ENCODE peak calls at places on chromosome 21, in five cellular contexts. One of them, this sample, is unnamed.
A peak's percentile ranks its signal among the peaks of the same experiment; 100 is the strongest.

GRCh38 chr21:45914321-45914845 is 67.2 kb upstream of the COL6A1 start:
- DNase-seq in NAMALWA: no peak
- DNase-seq in stimulated activated CD8-positive, alpha-beta memory T cell treated with anti-CD3 and anti-CD28 coated beads, Interleukin-4, amount 100 ng/mL, for 1 hour: no peak
- DNase-seq in heart right ventricle: no peak
- DNase-seq in uterus: no peak
- DNase-seq in this sample: no peak

GRCh38 chr21:43826623-43826974 is 37.2 kb downstream of the RRP1 start:
- DNase-seq in uterus: no peak
- DNase-seq in heart right ventricle: no peak
- DNase-seq in NAMALWA: no peak
- DNase-seq in stimulated activated CD8-positive, alpha-beta memory T cell treated with anti-CD3 and anti-CD28 coated beads, Interleukin-4, amount 100 ng/mL, for 1 hour: no peak
- DNase-seq in this sample: no peak

GRCh38 chr21:36297938-36298572 is 21.9 kb upstream of the MORC3 start:
- DNase-seq in stimulated activated CD8-positive, alpha-beta memory T cell treated with anti-CD3 and anti-CD28 coated beads, Interleukin-4, amount 100 ng/mL, for 1 hour: peak; percentile 48
- DNase-seq in heart right ventricle: no peak
- DNase-seq in NAMALWA: peak; percentile 85
- DNase-seq in uterus: peak; percentile 23
- DNase-seq in this sample: no peak

GRCh38 chr21:44049182-44049581 is 37.1 kb downstream of the TRAPPC10 start:
- DNase-seq in uterus: no peak
- DNase-seq in heart right ventricle: no peak
- DNase-seq in NAMALWA: no peak
- DNase-seq in stimulated activated CD8-positive, alpha-beta memory T cell treated with anti-CD3 and anti-CD28 coated beads, Interleukin-4, amount 100 ng/mL, for 1 hour: no peak
- DNase-seq in this sample: no peak

GRCh38 chr21:26769613-26770188 is 75.5 kb downstream of the ADAMTS1 start:
- DNase-seq in stimulated activated CD8-positive, alpha-beta memory T cell treated with anti-CD3 and anti-CD28 coated beads, Interleukin-4, amount 100 ng/mL, for 1 hour: no peak
- DNase-seq in heart right ventricle: no peak
- DNase-seq in NAMALWA: peak; percentile 44
- DNase-seq in uterus: peak; percentile 32
- DNase-seq in this sample: peak; percentile 13

GRCh38 chr21:38325216-38325615 is 68.4 kb downstream of the KCNJ15 start:
- DNase-seq in uterus: no peak
- DNase-seq in stimulated activated CD8-positive, alpha-beta memory T cell treated with anti-CD3 and anti-CD28 coated beads, Interleukin-4, amount 100 ng/mL, for 1 hour: no peak
- DNase-seq in heart right ventricle: no peak
- DNase-seq in NAMALWA: no peak
- DNase-seq in this sample: no peak

GRCh38 chr21:46118305-46118870 is 20.5 kb downstream of the COL6A2 start:
- DNase-seq in uterus: peak; percentile 15
- DNase-seq in stimulated activated CD8-positive, alpha-beta memory T cell treated with anti-CD3 and anti-CD28 coated beads, Interleukin-4, amount 100 ng/mL, for 1 hour: no peak
- DNase-seq in NAMALWA: no peak
- DNase-seq in heart right ventricle: no peak
- DNase-seq in this sample: no peak

GRCh38 chr21:33643658-33644311 is 1.5 kb downstream of the ITSN1 start:
- DNase-seq in stimulated activated CD8-positive, alpha-beta memory T cell treated with anti-CD3 and anti-CD28 coated beads, Interleukin-4, amount 100 ng/mL, for 1 hour: no peak
- DNase-seq in NAMALWA: no peak
- DNase-seq in heart right ventricle: no peak
- DNase-seq in uterus: no peak
- DNase-seq in this sample: no peak

GRCh38 chr21:41706678-41707077 is 60.2 kb downstream of the RIPK4 start:
- DNase-seq in heart right ventricle: no peak
- DNase-seq in uterus: no peak
- DNase-seq in stimulated activated CD8-positive, alpha-beta memory T cell treated with anti-CD3 and anti-CD28 coated beads, Interleukin-4, amount 100 ng/mL, for 1 hour: no peak
- DNase-seq in NAMALWA: no peak
- DNase-seq in this sample: no peak

GRCh38 chr21:42381347-42381984 is 14.4 kb downstream of the TMPRSS3 start:
- DNase-seq in heart right ventricle: no peak
- DNase-seq in uterus: no peak
- DNase-seq in NAMALWA: peak; percentile 58
- DNase-seq in stimulated activated CD8-positive, alpha-beta memory T cell treated with anti-CD3 and anti-CD28 coated beads, Interleukin-4, amount 100 ng/mL, for 1 hour: no peak
- DNase-seq in this sample: no peak

GRCh38 chr21:41636636-41637625 is 129.0 kb upstream of the TMPRSS2 start:
- DNase-seq in uterus: no peak
- DNase-seq in heart right ventricle: no peak
- DNase-seq in stimulated activated CD8-positive, alpha-beta memory T cell treated with anti-CD3 and anti-CD28 coated beads, Interleukin-4, amount 100 ng/mL, for 1 hour: no peak
- DNase-seq in NAMALWA: no peak
- DNase-seq in this sample: no peak

GRCh38 chr21:33789697-33790096 is 125.9 kb downstream of the ATP5PO start:
- DNase-seq in heart right ventricle: no peak
- DNase-seq in stimulated activated CD8-positive, alpha-beta memory T cell treated with anti-CD3 and anti-CD28 coated beads, Interleukin-4, amount 100 ng/mL, for 1 hour: no peak
- DNase-seq in uterus: no peak
- DNase-seq in NAMALWA: no peak
- DNase-seq in this sample: no peak

GRCh38 chr21:42388740-42389448 is 7.0 kb downstream of the TMPRSS3 start:
- DNase-seq in uterus: no peak
- DNase-seq in NAMALWA: no peak
- DNase-seq in stimulated activated CD8-positive, alpha-beta memory T cell treated with anti-CD3 and anti-CD28 coated beads, Interleukin-4, amount 100 ng/mL, for 1 hour: no peak
- DNase-seq in heart right ventricle: no peak
- DNase-seq in this sample: no peak

GRCh38 chr21:46187251-46187650 is 3.0 kb upstream of the SPATC1L start:
- DNase-seq in NAMALWA: no peak
- DNase-seq in stimulated activated CD8-positive, alpha-beta memory T cell treated with anti-CD3 and anti-CD28 coated beads, Interleukin-4, amount 100 ng/mL, for 1 hour: no peak
- DNase-seq in uterus: no peak
- DNase-seq in heart right ventricle: no peak
- DNase-seq in this sample: no peak

GRCh38 chr21:45004481-45005263 is 64.8 kb downstream of the SLX9 start:
- DNase-seq in uterus: no peak
- DNase-seq in NAMALWA: no peak
- DNase-seq in stimulated activated CD8-positive, alpha-beta memory T cell treated with anti-CD3 and anti-CD28 coated beads, Interleukin-4, amount 100 ng/mL, for 1 hour: no peak
- DNase-seq in heart right ventricle: peak; percentile 10
- DNase-seq in this sample: no peak

GRCh38 chr21:18318156-18318555 is 73.5 kb downstream of the CHODL start:
- DNase-seq in uterus: no peak
- DNase-seq in NAMALWA: peak; percentile 4
- DNase-seq in heart right ventricle: no peak
- DNase-seq in stimulated activated CD8-positive, alpha-beta memory T cell treated with anti-CD3 and anti-CD28 coated beads, Interleukin-4, amount 100 ng/mL, for 1 hour: no peak
- DNase-seq in this sample: no peak

GRCh38 chr21:31196724-31197123 is 147.3 kb downstream of the TIAM1 start:
- DNase-seq in heart right ventricle: no peak
- DNase-seq in uterus: no peak
- DNase-seq in NAMALWA: no peak
- DNase-seq in stimulated activated CD8-positive, alpha-beta memory T cell treated with anti-CD3 and anti-CD28 coated beads, Interleukin-4, amount 100 ng/mL, for 1 hour: no peak
- DNase-seq in this sample: no peak

GRCh38 chr21:46639489-46640386 is 4.3 kb downstream of the PRMT2 start:
- DNase-seq in heart right ventricle: no peak
- DNase-seq in stimulated activated CD8-positive, alpha-beta memory T cell treated with anti-CD3 and anti-CD28 coated beads, Interleukin-4, amount 100 ng/mL, for 1 hour: no peak
- DNase-seq in NAMALWA: no peak
- DNase-seq in uterus: no peak
- DNase-seq in this sample: no peak

GRCh38 chr21:37266515-37267221 is 466 bp downstream of the VPS26C start:
- DNase-seq in NAMALWA: peak; percentile 72
- DNase-seq in uterus: no peak
- DNase-seq in stimulated activated CD8-positive, alpha-beta memory T cell treated with anti-CD3 and anti-CD28 coated beads, Interleukin-4, amount 100 ng/mL, for 1 hour: no peak
- DNase-seq in heart right ventricle: peak; percentile 53
- DNase-seq in this sample: no peak

GRCh38 chr21:14591277-14591876 is 45.3 kb upstream of the SAMSN1 start:
- DNase-seq in stimulated activated CD8-positive, alpha-beta memory T cell treated with anti-CD3 and anti-CD28 coated beads, Interleukin-4, amount 100 ng/mL, for 1 hour: no peak
- DNase-seq in heart right ventricle: no peak
- DNase-seq in uterus: no peak
- DNase-seq in NAMALWA: no peak
- DNase-seq in this sample: no peak

GRCh38 chr21:39010629-39011404 is 172.4 kb downstream of the PSMG1 start:
- DNase-seq in uterus: no peak
- DNase-seq in stimulated activated CD8-positive, alpha-beta memory T cell treated with anti-CD3 and anti-CD28 coated beads, Interleukin-4, amount 100 ng/mL, for 1 hour: no peak
- DNase-seq in heart right ventricle: no peak
- DNase-seq in NAMALWA: no peak
- DNase-seq in this sample: no peak

GRCh38 chr21:42291003-42291750 is 24.0 kb downstream of the TFF3 start:
- DNase-seq in NAMALWA: no peak
- DNase-seq in uterus: no peak
- DNase-seq in heart right ventricle: no peak
- DNase-seq in stimulated activated CD8-positive, alpha-beta memory T cell treated with anti-CD3 and anti-CD28 coated beads, Interleukin-4, amount 100 ng/mL, for 1 hour: no peak
- DNase-seq in this sample: no peak

GRCh38 chr21:45015469-45015860 is 58.9 kb upstream of the ADARB1 start:
- DNase-seq in stimulated activated CD8-positive, alpha-beta memory T cell treated with anti-CD3 and anti-CD28 coated beads, Interleukin-4, amount 100 ng/mL, for 1 hour: no peak
- DNase-seq in heart right ventricle: peak; percentile 4
- DNase-seq in uterus: peak; percentile 10
- DNase-seq in NAMALWA: no peak
- DNase-seq in this sample: no peak

GRCh38 chr21:41610042-41610839 is 102.3 kb upstream of the TMPRSS2 start:
- DNase-seq in uterus: no peak
- DNase-seq in NAMALWA: peak; percentile 45
- DNase-seq in heart right ventricle: peak; percentile 32
- DNase-seq in stimulated activated CD8-positive, alpha-beta memory T cell treated with anti-CD3 and anti-CD28 coated beads, Interleukin-4, amount 100 ng/mL, for 1 hour: no peak
- DNase-seq in this sample: peak; percentile 57

GRCh38 chr21:36321325-36322082 is 1.5 kb downstream of the MORC3 start:
- DNase-seq in uterus: no peak
- DNase-seq in heart right ventricle: no peak
- DNase-seq in NAMALWA: peak; percentile 64
- DNase-seq in stimulated activated CD8-positive, alpha-beta memory T cell treated with anti-CD3 and anti-CD28 coated beads, Interleukin-4, amount 100 ng/mL, for 1 hour: no peak
- DNase-seq in this sample: no peak

GRCh38 chr21:37226356-37226920 is 40.7 kb downstream of the VPS26C start:
- DNase-seq in heart right ventricle: no peak
- DNase-seq in stimulated activated CD8-positive, alpha-beta memory T cell treated with anti-CD3 and anti-CD28 coated beads, Interleukin-4, amount 100 ng/mL, for 1 hour: no peak
- DNase-seq in uterus: no peak
- DNase-seq in NAMALWA: no peak
- DNase-seq in this sample: no peak

GRCh38 chr21:25307489-25307888 is 299.8 kb downstream of the MRPL39 start:
- DNase-seq in NAMALWA: no peak
- DNase-seq in uterus: no peak
- DNase-seq in stimulated activated CD8-positive, alpha-beta memory T cell treated with anti-CD3 and anti-CD28 coated beads, Interleukin-4, amount 100 ng/mL, for 1 hour: no peak
- DNase-seq in heart right ventricle: no peak
- DNase-seq in this sample: no peak

GRCh38 chr21:43907751-43908150 is 42.7 kb downstream of the AGPAT3 start:
- DNase-seq in stimulated activated CD8-positive, alpha-beta memory T cell treated with anti-CD3 and anti-CD28 coated beads, Interleukin-4, amount 100 ng/mL, for 1 hour: no peak
- DNase-seq in heart right ventricle: no peak
- DNase-seq in uterus: no peak
- DNase-seq in NAMALWA: no peak
- DNase-seq in this sample: no peak

GRCh38 chr21:14361958-14362357 is 21.0 kb downstream of the HSPA13 start:
- DNase-seq in NAMALWA: no peak
- DNase-seq in stimulated activated CD8-positive, alpha-beta memory T cell treated with anti-CD3 and anti-CD28 coated beads, Interleukin-4, amount 100 ng/mL, for 1 hour: no peak
- DNase-seq in uterus: no peak
- DNase-seq in heart right ventricle: no peak
- DNase-seq in this sample: no peak

GRCh38 chr21:32547018-32547417 is 38.3 kb downstream of the TCP10L start:
- DNase-seq in NAMALWA: no peak
- DNase-seq in stimulated activated CD8-positive, alpha-beta memory T cell treated with anti-CD3 and anti-CD28 coated beads, Interleukin-4, amount 100 ng/mL, for 1 hour: no peak
- DNase-seq in heart right ventricle: no peak
- DNase-seq in uterus: no peak
- DNase-seq in this sample: no peak

GRCh38 chr21:38652396-38652795 is 153.3 kb upstream of the ETS2 start:
- DNase-seq in heart right ventricle: no peak
- DNase-seq in stimulated activated CD8-positive, alpha-beta memory T cell treated with anti-CD3 and anti-CD28 coated beads, Interleukin-4, amount 100 ng/mL, for 1 hour: no peak
- DNase-seq in uterus: no peak
- DNase-seq in NAMALWA: no peak
- DNase-seq in this sample: no peak

GRCh38 chr21:39676054-39676771 is 63.5 kb downstream of the B3GALT5 start:
- DNase-seq in stimulated activated CD8-positive, alpha-beta memory T cell treated with anti-CD3 and anti-CD28 coated beads, Interleukin-4, amount 100 ng/mL, for 1 hour: no peak
- DNase-seq in heart right ventricle: no peak
- DNase-seq in uterus: peak; percentile 34
- DNase-seq in NAMALWA: no peak
- DNase-seq in this sample: no peak

GRCh38 chr21:34344058-34344425 is 19.8 kb upstream of the KCNE2 start:
- DNase-seq in stimulated activated CD8-positive, alpha-beta memory T cell treated with anti-CD3 and anti-CD28 coated beads, Interleukin-4, amount 100 ng/mL, for 1 hour: no peak
- DNase-seq in NAMALWA: no peak
- DNase-seq in uterus: no peak
- DNase-seq in heart right ventricle: no peak
- DNase-seq in this sample: no peak

GRCh38 chr21:44761747-44762208 is 39.8 kb downstream of the UBE2G2 start:
- DNase-seq in stimulated activated CD8-positive, alpha-beta memory T cell treated with anti-CD3 and anti-CD28 coated beads, Interleukin-4, amount 100 ng/mL, for 1 hour: no peak
- DNase-seq in NAMALWA: no peak
- DNase-seq in uterus: no peak
- DNase-seq in heart right ventricle: no peak
- DNase-seq in this sample: no peak

GRCh38 chr21:42755766-42756579 is 102.6 kb downstream of the PDE9A start:
- DNase-seq in NAMALWA: no peak
- DNase-seq in heart right ventricle: no peak
- DNase-seq in uterus: no peak
- DNase-seq in stimulated activated CD8-positive, alpha-beta memory T cell treated with anti-CD3 and anti-CD28 coated beads, Interleukin-4, amount 100 ng/mL, for 1 hour: no peak
- DNase-seq in this sample: no peak

GRCh38 chr21:15667010-15667409 is 62.8 kb upstream of the USP25 start:
- DNase-seq in stimulated activated CD8-positive, alpha-beta memory T cell treated with anti-CD3 and anti-CD28 coated beads, Interleukin-4, amount 100 ng/mL, for 1 hour: no peak
- DNase-seq in heart right ventricle: no peak
- DNase-seq in uterus: no peak
- DNase-seq in NAMALWA: no peak
- DNase-seq in this sample: no peak

GRCh38 chr21:31713973-31714740 is 17.8 kb downstream of the SCAF4 start:
- DNase-seq in heart right ventricle: no peak
- DNase-seq in NAMALWA: no peak
- DNase-seq in uterus: no peak
- DNase-seq in stimulated activated CD8-positive, alpha-beta memory T cell treated with anti-CD3 and anti-CD28 coated beads, Interleukin-4, amount 100 ng/mL, for 1 hour: no peak
- DNase-seq in this sample: no peak

This sample was measured in frontal cortex.